ENCODE peak calls at places on chromosomes 11 and 22, in five cellular contexts. U, H, E, K and C are unnamed samples. For H3K79me2, the result is how much of the 10 kb centered on the place peaks cover.

GRCh38 chr22:37208401-37209139 is 3.7 kb downstream of the SSTR3 start:
- DNase-seq in K (no peak), U (no peak), H (no peak), E (no peak), C (no peak)

GRCh38 chr11:20980736-20981135 is 311.4 kb downstream of the NELL1 start:
- DNase-seq in K (no peak), U (no peak), H (no peak), E (no peak), C (no peak)

GRCh38 chr11:110029714-110030113 is 63.5 kb upstream of the ZC3H12C start:
- DNase-seq in K (no peak), U (no peak), H (no peak), E (no peak), C (no peak)

GRCh38 chr11:109547356-109548027 is 125.5 kb downstream of the C11orf87 start:
- DNase-seq in K (no peak), U (peak), H (no peak), E (no peak), C (no peak)

GRCh38 chr11:100543386-100543785 is 143.7 kb upstream of the ARHGAP42 start:
- DNase-seq in H (no peak), U (no peak), K (no peak), E (no peak), C (no peak)

GRCh38 chr11:74630043-74630442 is 37.7 kb downstream of the POLD3 start:
- DNase-seq in H (no peak), K (no peak), E (no peak), U (no peak), C (no peak)

GRCh38 chr11:60241786-60242185 is 1.2 kb downstream of the MS4A4E start:
- DNase-seq in E (no peak), K (no peak), U (no peak), H (no peak), C (no peak)

GRCh38 chr22:46006379-46007002 is 29.5 kb upstream of the WNT7B start:
- DNase-seq in H (peak), U (peak), E (peak), K (peak), C (peak)

GRCh38 chr22:30079952-30080533 is at the start of gene HORMAD2:
- DNase-seq in U (no peak), E (no peak), H (peak), K (peak), C (peak)

GRCh38 chr11:129884581-129884980 is 10.8 kb downstream of the NFRKB start:
- DNase-seq in U (no peak), H (no peak), E (no peak), K (no peak), C (no peak)

GRCh38 chr22:37519268-37520195 is at the start of gene CARD10:
- DNase-seq in E (no peak), K (no peak), H (peak), U (peak), C (peak)

GRCh38 chr22:48927591-48927990 is 900.1 kb downstream of the BRD1 start:
- DNase-seq in K (no peak), E (no peak), U (no peak), H (no peak), C (no peak)

GRCh38 chr11:16739326-16739875 is 954 bp downstream of the C11orf58 start:
- DNase-seq in H (peak), U (peak), K (no peak), E (no peak), C (peak)

GRCh38 chr11:82174610-82175009 is 559.1 kb downstream of the FAM181B start:
- DNase-seq in K (no peak), U (no peak), H (no peak), E (peak), C (peak)

GRCh38 chr22:30265851-30266444 is 703 bp downstream of the OSM start:
- DNase-seq in H (no peak), E (no peak), K (no peak), U (no peak), C (no peak)

GRCh38 chr22:29079218-29079901 is 6.5 kb downstream of the KREMEN1 start:
- DNase-seq in E (no peak), K (no peak), H (peak), U (peak), C (no peak)

GRCh38 chr11:64319421-64319761 is 1.5 kb downstream of the PRDX5 start:
- DNase-seq in H (peak), K (no peak), E (no peak), U (no peak), C (no peak)

GRCh38 chr22:46007003-46007847 is 30.3 kb upstream of the WNT7B start:
- DNase-seq in K (no peak), E (no peak), H (no peak), U (peak), C (no peak)

GRCh38 chr11:47603295-47603694 is 9.1 kb upstream of the C1QTNF4 start:
- DNase-seq in E (no peak), U (peak), H (no peak), K (no peak), C (no peak)

GRCh38 chr11:786235-787083 is 3.4 kb downstream of the CEND1 start:
- DNase-seq in U (no peak), K (no peak), H (no peak), E (no peak), C (no peak)

GRCh38 chr11:83140691-83141455 is 16.1 kb upstream of the PCF11 start:
- DNase-seq in K (no peak), H (no peak), E (no peak), U (no peak), C (no peak)

GRCh38 chr11:63518548-63518947 is 12.7 kb downstream of the LGALS12 start:
- DNase-seq in E (no peak), H (no peak), U (peak), K (no peak), C (no peak)

GRCh38 chr11:61447601-61448551 is 18.0 kb downstream of the SDHAF2 start:
- DNase-seq in U (no peak), E (no peak), K (no peak), H (no peak), C (no peak)

GRCh38 chr11:86692746-86693145 is 20.3 kb upstream of the ME3 start:
- DNase-seq in K (no peak), E (no peak), U (no peak), H (no peak), C (no peak)

GRCh38 chr22:40251106-40251505 is 73.4 kb downstream of the TNRC6B start:
- DNase-seq in K (no peak), U (no peak), E (no peak), H (no peak), C (no peak)

GRCh38 chr11:117462848-117463247 is 135.2 kb downstream of the CEP164 start:
- DNase-seq in U (no peak), E (no peak), H (no peak), K (no peak), C (no peak)

GRCh38 chr11:19110290-19110689 is 6.7 kb upstream of the ZDHHC13 start:
- DNase-seq in E (no peak), H (no peak), U (no peak), K (no peak), C (peak)

GRCh38 chr22:24803064-24803542 is 2.9 kb upstream of the SGSM1 start:
- DNase-seq in H (peak), E (peak), U (peak), K (peak), C (peak)

GRCh38 chr11:73394416-73395296 is 18.5 kb downstream of the RELT start:
- DNase-seq in U (no peak), E (no peak), K (no peak), H (no peak), C (no peak)

GRCh38 chr22:37063436-37064420 is 12.2 kb downstream of the KCTD17 start:
- DNase-seq in E (no peak), H (no peak), U (peak), K (no peak), C (no peak)

GRCh38 chr22:42519544-42520237 is at the start of gene RRP7A:
- DNase-seq in E (peak), U (peak), K (no peak), H (peak), C (peak)

GRCh38 chr11:6737872-6738466 is 33.8 kb downstream of the OR2AG2 start:
- DNase-seq in H (peak), E (peak), U (peak), K (no peak), C (peak)

GRCh38 chr11:74696932-74697687 is 34.1 kb downstream of the CHRDL2 start:
- DNase-seq in H (peak), K (no peak), E (peak), U (no peak), C (peak)

GRCh38 chr11:6410695-6411430 is 8.0 kb downstream of the APBB1 start:
- DNase-seq in U (no peak), K (no peak), H (no peak), E (no peak), C (no peak)

GRCh38 chr11:75174781-75175370 is 24.0 kb downstream of the SLCO2B1 start:
- DNase-seq in E (no peak), U (no peak), K (no peak), H (no peak), C (no peak)

GRCh38 chr11:88815505-88815904 is 250.3 kb downstream of the GRM5 start:
- DNase-seq in K (no peak), H (no peak), U (no peak), E (no peak), C (no peak)

GRCh38 chr11:115699733-115700132 is 195.5 kb upstream of the CADM1 start:
- DNase-seq in U (no peak), E (no peak), H (no peak), K (no peak), C (no peak)
- H3K79me2 ChIP-seq in U (under half), E (under half), H (under half), K (under half), C (under half)

DNA sequence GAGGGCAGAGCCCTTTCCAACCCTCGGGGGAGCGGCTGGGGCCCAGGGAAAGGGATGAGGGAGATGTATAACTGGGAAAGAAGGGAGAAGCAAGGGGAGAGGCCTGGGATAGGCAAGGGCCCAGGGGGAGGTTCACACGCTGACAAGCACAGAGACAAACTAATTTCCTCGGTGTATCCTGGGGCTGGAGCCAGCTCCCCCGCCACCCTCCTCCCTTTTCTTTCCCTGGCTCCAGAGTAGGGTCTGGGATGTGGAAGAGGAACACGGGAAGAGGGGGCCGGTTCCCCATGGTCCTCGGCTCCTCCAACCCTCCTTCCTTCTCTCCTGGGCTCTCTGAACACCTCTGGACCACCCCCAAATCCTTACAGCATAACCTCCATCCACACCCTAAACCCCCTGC is 6.9 kb downstream of the CLCF1 start:
- DNase-seq in E (no peak), H (peak), U (no peak), K (no peak), C (no peak)
- H3K79me2 ChIP-seq in E (under half), H (under half), U (half or more), K (under half), C (under half)

GRCh38 chr11:2377511-2378443 is 667 bp downstream of the CD81 start:
- DNase-seq in K (no peak), H (peak), E (no peak), U (peak), C (peak)
- H3K79me2 ChIP-seq in K (under half), H (half or more), E (under half), U (half or more), C (half or more)

GRCh38 chr11:10483174-10483573 is 28.1 kb downstream of the AMPD3 start:
- DNase-seq in K (no peak), H (no peak), U (no peak), E (no peak), C (no peak)
- H3K79me2 ChIP-seq in K (under half), H (under half), U (under half), E (under half), C (under half)

GRCh38 chr11:59204736-59205135 is 8.0 kb downstream of the MPEG1 start:
- DNase-seq in H (no peak), E (no peak), U (no peak), K (no peak), C (no peak)
- H3K79me2 ChIP-seq in H (under half), E (under half), U (under half), K (under half), C (under half)

GRCh38 chr11:65892661-65893317 is 2.3 kb downstream of the CCDC85B start:
- DNase-seq in U (peak), E (no peak), K (no peak), H (no peak), C (no peak)

GRCh38 chr11:65888163-65888814 is at the start of gene FIBP:
- DNase-seq in K (peak), H (peak), E (peak), U (peak), C (peak)

GRCh38 chr11:65894034-65894591 is 3.6 kb downstream of the CCDC85B start:
- DNase-seq in H (no peak), E (no peak), K (no peak), U (peak), C (no peak)

GRCh38 chr11:65890324-65891179 is at the start of gene CCDC85B:
- DNase-seq in U (peak), E (peak), K (no peak), H (peak), C (peak)

GRCh38 chr11:65891180-65892136 is 985 bp downstream of the CCDC85B start:
- DNase-seq in U (peak), K (no peak), H (no peak), E (peak), C (peak)
- H3K79me2 ChIP-seq in U (under half), K (under half), H (under half), E (under half), C (under half)

DNA sequence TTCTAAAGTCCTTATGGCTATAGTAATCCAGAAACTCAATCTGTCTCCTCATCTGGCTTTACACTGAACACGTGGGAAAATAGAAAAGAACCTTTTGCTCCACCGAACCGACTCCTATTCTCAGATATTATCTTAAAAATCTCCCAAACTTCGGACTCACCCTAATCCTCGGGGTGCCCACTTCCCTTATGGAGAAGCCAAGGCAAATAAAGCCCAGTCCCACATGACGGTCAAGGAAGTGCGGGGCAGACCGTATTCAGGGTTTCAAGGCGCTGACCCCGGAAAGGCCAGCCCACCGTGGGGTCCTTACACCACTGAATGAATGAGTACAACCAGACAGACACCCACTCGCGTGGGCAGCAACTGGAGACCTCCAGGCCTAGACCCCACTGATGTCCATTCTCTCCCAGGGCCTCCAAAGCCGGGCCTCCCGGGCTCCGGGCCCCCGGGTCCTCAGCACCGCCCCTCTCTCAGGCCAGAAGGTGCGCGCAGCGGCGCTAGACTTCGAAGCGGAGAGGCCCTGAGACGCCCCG is 492 bp downstream of the NUP98 start:
- DNase-seq in E (peak), H (peak), K (no peak), U (no peak), C (no peak)
- H3K79me2 ChIP-seq in E (half or more), H (half or more), K (under half), U (half or more), C (half or more)